ENCODE peak calls at places on chromosome 16, in four cellular contexts. F, G, V and M are unnamed samples.

GRCh38 chr16:80583466-80583865 is 42.7 kb downstream of the DYNLRB2 start:
- ATAC-seq in F (no peak), G (no peak), V (no peak), M (no peak)

GRCh38 chr16:89102777-89103073 is 9.1 kb downstream of the ACSF3 start:
- ATAC-seq in G (no peak), V (no peak), F (no peak), M (no peak)

GRCh38 chr16:89367538-89368059 is 122.8 kb downstream of the ANKRD11 start:
- ATAC-seq in G (no peak), F (no peak), V (no peak), M (no peak)

GRCh38 chr16:9845661-9846361 is 336.4 kb downstream of the GRIN2A start:
- ATAC-seq in G (no peak), V (no peak), F (no peak), M (no peak)

GRCh38 chr16:88347656-88348376 is 34.9 kb upstream of the ZNF469 start:
- ATAC-seq in V (no peak), G (no peak), F (peak; percentile 76), M (no peak)

GRCh38 chr16:67190448-67191399 is 788 bp upstream of the EXOC3L1 start:
- ATAC-seq in F (no peak), G (no peak), V (no peak), M (no peak)

GRCh38 chr16:51237861-51238378 is 86.8 kb upstream of the SALL1 start:
- ATAC-seq in F (no peak), V (peak; percentile 74), G (no peak), M (no peak)

GRCh38 chr16:14364386-14365199 is 265.5 kb downstream of the PARN start:
- ATAC-seq in V (peak; percentile 43), F (no peak), G (peak; percentile 78), M (no peak)

GRCh38 chr16:83963277-83964119 is 4.5 kb upstream of the NECAB2 start:
- ATAC-seq in G (no peak), V (no peak), F (no peak), M (no peak)

GRCh38 chr16:1090620-1091587 is 5.1 kb downstream of the C1QTNF8 start:
- ATAC-seq in G (no peak), V (no peak), F (no peak), M (no peak)

GRCh38 chr16:88815901-88816589 is 4.3 kb upstream of the APRT start:
- ATAC-seq in V (peak; percentile 30), F (no peak), G (no peak), M (no peak)

GRCh38 chr16:842061-842476 is 41.5 kb upstream of the GNG13 start:
- ATAC-seq in G (no peak), V (peak; percentile 37), F (peak; percentile 63), M (no peak)

GRCh38 chr16:3001316-3001715 is 11.4 kb upstream of the CLDN9 start:
- ATAC-seq in F (no peak), G (no peak), V (peak; percentile 13), M (no peak)

GRCh38 chr16:17068524-17068923 is 402.2 kb downstream of the XYLT1 start:
- ATAC-seq in V (no peak), F (no peak), G (no peak), M (no peak)

GRCh38 chr16:647173-647902 is 1.8 kb upstream of the WDR90 start:
- ATAC-seq in G (no peak), F (no peak), V (no peak), M (no peak)